ENCODE peak calls at places on chromosomes 16 and 17, in seven cellular contexts. M, C, I, N, X, K and B are unnamed samples.

GRCh38 chr16:20928774-20929411 is 28.3 kb downstream of the LYRM1 start:
- DNase-seq in N (no peak), M (no peak), I (no peak), C (no peak), X (no peak), K (no peak), B (peak; percentile 93)

GRCh38 chr17:62179525-62180161 is 114.6 kb upstream of the MED13 start:
- DNase-seq in I (no peak), X (no peak), N (no peak), C (no peak), M (peak; percentile 23), K (no peak), B (peak; percentile 18)

GRCh38 chr17:77392376-77393273 is 251.9 kb downstream of the SEC14L1 start:
- DNase-seq in X (no peak), I (peak; percentile 67), M (no peak), K (peak; percentile 67), N (peak; percentile 61), C (no peak), B (peak; percentile 45)

GRCh38 chr17:82316651-82317393 is 586 bp downstream of the CD7 start:
- DNase-seq in N (no peak), X (peak; percentile 56), C (no peak), K (no peak), I (peak; percentile 8), M (no peak), B (no peak)

GRCh38 chr17:30808785-30809286 is 15.7 kb downstream of the CRLF3 start:
- DNase-seq in N (no peak), X (no peak), M (no peak), I (no peak), C (no peak), K (no peak), B (no peak)

GRCh38 chr17:68182940-68183551 is 64.8 kb upstream of the AMZ2 start:
- DNase-seq in C (peak; percentile 65), N (no peak), K (no peak), M (no peak), I (no peak), X (no peak), B (no peak)

GRCh38 chr17:4450710-4451316 is 17.1 kb downstream of the SPNS3 start:
- DNase-seq in K (no peak), N (no peak), C (no peak), I (no peak), X (no peak), M (no peak), B (no peak)

GRCh38 chr16:54275956-54276355 is 10.6 kb downstream of the IRX3 start:
- DNase-seq in N (no peak), M (no peak), K (no peak), X (no peak), I (no peak), C (no peak), B (no peak)

GRCh38 chr16:2437032-2437790 is 8.0 kb downstream of the CCNF start:
- DNase-seq in K (no peak), M (no peak), N (no peak), I (no peak), C (no peak), X (no peak), B (no peak)

GRCh38 chr17:64969046-64969501 is 49.8 kb upstream of the LRRC37A3 start:
- DNase-seq in K (no peak), C (no peak), M (no peak), I (no peak), N (no peak), X (no peak), B (no peak)

GRCh38 chr17:48601184-48601527 is 3.6 kb downstream of the HOXB6 start:
- DNase-seq in I (no peak), K (no peak), X (no peak), N (no peak), M (no peak), C (no peak), B (no peak)

GRCh38 chr16:20763461-20764232 is at the start of gene ACSM3:
- DNase-seq in C (peak; percentile 38), X (no peak), K (peak; percentile 59), N (peak; percentile 61), I (no peak), M (peak; percentile 76), B (peak; percentile 68)

GRCh38 chr16:52906271-52906670 is 146.4 kb downstream of the CHD9NB start:
- DNase-seq in X (no peak), C (no peak), K (no peak), I (no peak), N (no peak), M (no peak), B (no peak)

GRCh38 chr17:56786989-56787482 is 46.7 kb downstream of the C17orf67 start:
- DNase-seq in K (no peak), M (peak; percentile 88), X (no peak), C (no peak), I (no peak), N (no peak), B (peak; percentile 96)

GRCh38 chr17:7176107-7176851 is 2.9 kb downstream of the ASGR1 start:
- DNase-seq in X (no peak), K (no peak), I (no peak), C (no peak), M (no peak), N (no peak), B (no peak)
- H3K4me3 ChIP-seq in X (no peak overlapping the region), K (no peak overlapping the region), I (no peak overlapping the region), C (no peak overlapping the region), M (no peak overlapping the region), N (peak overlapping the region; percentile 44), B (no peak overlapping the region)

GRCh38 chr16:67537270-67537635 is 8.6 kb downstream of the RIPOR1 start:
- DNase-seq in C (peak; percentile 44), X (peak; percentile 89), M (no peak), K (peak; percentile 70), I (peak; percentile 78), N (peak; percentile 43), B (peak; percentile 35)
- H3K4me3 ChIP-seq in C (peak overlapping the region; percentile 60), X (peak overlapping the region; percentile 76), M (peak overlapping the region; percentile 55), K (peak overlapping the region; percentile 58), I (peak overlapping the region; percentile 86), N (peak overlapping the region; percentile 42), B (peak overlapping the region; percentile 73)

GRCh38 chr17:35947156-35947585 is 3.7 kb upstream of the LYZL6 start:
- DNase-seq in N (peak; percentile 78), K (peak; percentile 36), C (peak; percentile 21), X (no peak), M (peak; percentile 14), I (peak; percentile 22), B (peak; percentile 21)
- H3K4me3 ChIP-seq in N (no peak overlapping the region), K (peak overlapping the region; percentile 11), C (no peak overlapping the region), X (no peak overlapping the region), M (no peak overlapping the region), I (peak overlapping the region; percentile 14), B (no peak overlapping the region)

GRCh38 chr16:88909431-88910210 is 43.2 kb upstream of the PABPN1L start:
- DNase-seq in K (peak; percentile 84), X (peak; percentile 77), M (no peak), C (no peak), I (peak; percentile 70), N (no peak), B (no peak)
- H3K4me3 ChIP-seq in K (no peak overlapping the region), X (no peak overlapping the region), M (no peak overlapping the region), C (no peak overlapping the region), I (no peak overlapping the region), N (no peak overlapping the region), B (no peak overlapping the region)

DNA sequence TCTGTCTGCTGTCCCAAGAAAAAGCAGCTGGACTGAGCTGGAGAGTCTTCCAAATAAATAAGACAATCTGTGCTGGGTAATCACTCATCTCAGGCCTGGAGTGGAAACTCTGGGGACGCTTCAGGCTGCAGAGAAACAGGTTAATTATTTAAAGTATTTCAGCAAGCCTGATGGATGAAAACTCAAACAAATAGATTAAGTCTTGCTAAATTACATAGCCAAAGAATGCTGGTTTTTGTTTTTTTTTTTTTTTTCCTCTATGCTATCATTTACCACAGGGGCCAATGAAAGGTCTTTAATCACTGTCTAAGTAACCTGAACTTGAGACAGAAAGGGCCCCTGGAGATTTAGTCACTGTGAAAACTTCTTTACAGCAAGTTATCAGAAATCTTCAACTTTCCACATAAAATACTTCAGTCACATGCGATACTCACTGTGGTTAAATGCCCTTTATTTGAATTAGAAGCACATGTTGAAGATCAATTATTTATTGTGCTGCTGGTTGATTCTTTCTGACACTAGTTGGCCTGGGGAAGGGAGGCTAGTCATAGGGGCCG is 30.9 kb upstream of the KCNJ2 start:
- DNase-seq in X (no peak), K (no peak), M (no peak), C (no peak), I (no peak), N (no peak), B (peak; percentile 78)
- H3K4me3 ChIP-seq in X (no peak overlapping the region), K (no peak overlapping the region), M (no peak overlapping the region), C (no peak overlapping the region), I (no peak overlapping the region), N (no peak overlapping the region), B (no peak overlapping the region)

GRCh38 chr17:74749262-74750038 is 1.0 kb downstream of the NHERF1 start:
- DNase-seq in K (no peak), C (peak; percentile 30), N (peak; percentile 41), M (peak; percentile 25), X (no peak), I (no peak), B (no peak)

GRCh38 chr17:74750039-74750326 is 1.6 kb downstream of the NHERF1 start:
- DNase-seq in I (no peak), K (no peak), N (no peak), C (no peak), M (no peak), X (no peak), B (no peak)

GRCh38 chr17:74752415-74752814 is 4.0 kb downstream of the NHERF1 start:
- DNase-seq in M (no peak), N (no peak), I (no peak), C (no peak), K (no peak), X (no peak), B (no peak)

GRCh38 chr17:74750327-74751069 is 2.1 kb downstream of the NHERF1 start:
- DNase-seq in X (no peak), I (no peak), C (no peak), N (no peak), K (peak; percentile 93), M (no peak), B (no peak)

DNA sequence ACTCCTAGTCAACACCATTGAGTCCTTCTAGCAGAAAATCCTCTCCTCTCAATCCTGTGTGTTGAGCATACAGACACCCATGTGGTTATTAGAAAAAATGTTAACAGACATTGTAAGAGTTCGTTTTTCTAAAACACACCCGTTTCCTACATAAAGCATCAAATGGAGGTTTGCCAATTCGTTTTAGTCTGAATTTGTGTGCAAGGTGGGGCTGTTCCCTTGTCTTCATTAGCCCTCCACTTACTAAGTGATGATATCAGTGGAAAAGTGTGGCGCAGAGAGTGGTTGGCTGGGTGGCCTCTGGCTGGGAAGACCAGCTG is 2.7 kb downstream of the NHERF1 start:
- DNase-seq in I (no peak), M (no peak), K (no peak), X (no peak), N (no peak), C (no peak), B (no peak)
- H3K4me3 ChIP-seq in I (peak overlapping the region; percentile 95), M (no peak overlapping the region), K (peak overlapping the region; percentile 15), X (no peak overlapping the region), N (no peak overlapping the region), C (peak overlapping the region; percentile 76), B (no peak overlapping the region)